ENCODE peak calls at places on chromosomes 7 and 10, in ten cellular contexts. K is AML-193; N is Right ventricle myocardium superior; C is fibroblast of the aortic adventitia; Q is anterior cingulate cortex; X is activated naive CD8-positive, alpha-beta T cell treated with anti-CD3 and anti-CD28 coated beads, Interleukin-2, amount 50 U/mL, for 24 hours; D is T follicular helper cell; M is astrocyte of the spinal cord; J is nucleus accumbens; E is astrocyte. V is an unnamed sample.

GRCh38 chr7:16718111-16718656 is 35.4 kb upstream of the TSPAN13 start:
- DNase-seq in K (no peak), N (no peak), C (no peak), Q (no peak), X (no peak), D (no peak), M (no peak), J (no peak), E (no peak), V (no peak)

GRCh38 chr10:10662720-10663467 is 354.8 kb upstream of the CELF2 start:
- DNase-seq in K (no peak), N (no peak), C (peak), Q (no peak), X (no peak), D (no peak), M (no peak), J (no peak), E (no peak), V (no peak)

GRCh38 chr10:44415121-44415520 is 30.2 kb upstream of the CXCL12 start:
- DNase-seq in K (no peak), N (no peak), C (peak), Q (no peak), X (no peak), D (no peak), M (no peak), J (no peak), E (peak), V (no peak)

GRCh38 chr10:93071177-93071472 is 2.6 kb upstream of the CYP26A1 start:
- DNase-seq in K (no peak), N (no peak), C (no peak), Q (no peak), X (no peak), D (no peak), M (no peak), J (no peak), E (no peak), V (no peak)

GRCh38 chr10:132335189-132336063 is 3.4 kb downstream of the LRRC27 start:
- DNase-seq in K (peak), N (no peak), C (no peak), Q (no peak), X (no peak), D (no peak), M (no peak), J (no peak), E (no peak), V (no peak)

GRCh38 chr7:726854-727103 is 280 bp downstream of the DNAAF5 start:
- DNase-seq in K (no peak), N (no peak), C (no peak), Q (no peak), X (no peak), D (no peak), M (no peak), J (no peak), E (no peak), V (no peak)

GRCh38 chr7:81883801-81884393 is 114.0 kb upstream of the HGF start:
- DNase-seq in K (no peak), N (no peak), C (no peak), Q (no peak), X (no peak), D (no peak), M (no peak), J (no peak), E (no peak), V (no peak)

GRCh38 chr7:44072364-44073231 is 7.2 kb upstream of the PGAM2 start:
- DNase-seq in K (peak), N (peak), C (peak), Q (peak), X (peak), D (peak), M (peak), J (no peak), E (peak), V (peak)

GRCh38 chr7:29177963-29178612 is 16.5 kb upstream of the CHN2 start:
- DNase-seq in K (peak), N (peak), C (no peak), Q (peak), X (peak), D (no peak), M (peak), J (no peak), E (peak), V (peak)

GRCh38 chr10:70052462-70053211 is at the start of gene MACROH2A2:
- DNase-seq in K (no peak), N (peak), C (peak), Q (peak), X (peak), D (no peak), M (peak), J (no peak), E (peak), V (peak)

GRCh38 chr10:79021948-79022499 is 46.7 kb upstream of the ZMIZ1 start:
- DNase-seq in K (no peak), N (no peak), C (no peak), Q (no peak), X (no peak), D (no peak), M (no peak), J (no peak), E (no peak), V (no peak)

GRCh38 chr7:36040679-36041078 is 112.4 kb upstream of the EEPD1 start:
- DNase-seq in K (no peak), N (no peak), C (peak), Q (no peak), X (no peak), D (no peak), M (no peak), J (no peak), E (peak), V (no peak)

GRCh38 chr10:52871191-52871843 is 98.7 kb upstream of the MBL2 start:
- DNase-seq in K (no peak), N (no peak), C (no peak), Q (no peak), X (no peak), D (no peak), M (no peak), J (no peak), E (no peak), V (no peak)

GRCh38 chr7:28179081-28180030 is 1.2 kb downstream of the JAZF1 start:
- DNase-seq in K (peak), N (peak), C (no peak), Q (peak), X (peak), D (peak), M (peak), J (no peak), E (no peak), V (peak)

GRCh38 chr10:43407148-43407575 is 1.8 kb downstream of the HNRNPF start:
- DNase-seq in K (no peak), N (peak), C (peak), Q (peak), X (peak), D (peak), M (peak), J (no peak), E (peak), V (peak)

GRCh38 chr10:4231439-4231838 is 446.4 kb upstream of the KLF6 start:
- DNase-seq in K (no peak), N (no peak), C (no peak), Q (no peak), X (no peak), D (no peak), M (no peak), J (no peak), E (no peak), V (no peak)

GRCh38 chr7:157693521-157694388 is 357.0 kb downstream of the DNAJB6 start:
- DNase-seq in K (no peak), N (no peak), C (no peak), Q (no peak), X (no peak), D (no peak), M (no peak), J (no peak), E (no peak), V (no peak)

GRCh38 chr7:132603241-132603789 is 27.0 kb upstream of the PLXNA4 start:
- DNase-seq in K (no peak), N (no peak), C (no peak), Q (no peak), X (no peak), D (no peak), M (no peak), J (no peak), E (no peak), V (no peak)

GRCh38 chr7:78443811-78444210 is 645.2 kb downstream of the PHTF2 start:
- DNase-seq in K (no peak), N (no peak), C (no peak), Q (no peak), X (no peak), D (no peak), M (no peak), J (no peak), E (no peak), V (no peak)

GRCh38 chr10:16999665-17000451 is 129.8 kb downstream of the CUBN start:
- DNase-seq in K (no peak), N (no peak), C (peak), Q (no peak), X (no peak), D (no peak), M (peak), J (no peak), E (peak), V (no peak)

GRCh38 chr7:127619681-127620405 is 1.9 kb upstream of the PAX4 start:
- DNase-seq in K (no peak), N (no peak), C (no peak), Q (no peak), X (no peak), D (no peak), M (peak), J (no peak), E (no peak), V (no peak)

GRCh38 chr7:73397521-73397934 is 36.0 kb upstream of the FZD9 start:
- DNase-seq in K (no peak), N (peak), C (no peak), Q (no peak), X (no peak), D (no peak), M (no peak), J (no peak), E (no peak), V (no peak)

GRCh38 chr7:2196381-2197378 is 36.1 kb downstream of the MAD1L1 start:
- DNase-seq in K (no peak), N (peak), C (no peak), Q (no peak), X (no peak), D (no peak), M (no peak), J (no peak), E (no peak), V (peak)

GRCh38 chr7:134836447-134836846 is 57.0 kb downstream of the CALD1 start:
- DNase-seq in K (no peak), N (no peak), C (peak), Q (no peak), X (no peak), D (no peak), M (peak), J (no peak), E (peak), V (no peak)

GRCh38 chr10:93211989-93212388 is 138.3 kb downstream of the CYP26A1 start:
- DNase-seq in K (no peak), N (no peak), C (no peak), Q (no peak), X (no peak), D (no peak), M (no peak), J (no peak), E (no peak), V (no peak)

GRCh38 chr7:147245274-147245673 is 1128.7 kb downstream of the CNTNAP2 start:
- DNase-seq in K (peak), N (no peak), C (peak), Q (no peak), X (peak), D (no peak), M (peak), J (no peak), E (no peak), V (peak)

GRCh38 chr10:47025540-47026300 is 114.5 kb downstream of the PTPN20 start:
- DNase-seq in K (no peak), N (peak), C (peak), Q (no peak), X (no peak), D (no peak), M (peak), J (no peak), E (peak), V (no peak)